ENCODE peak calls at places on chromosomes 3 and 15, in six cellular contexts. One of them, this sample, is unnamed.

GRCh38 chr3:124034809-124035152 is 42.9 kb upstream of the ROPN1 start:
- DNase-seq in SK-N-SH: no peak
- DNase-seq in GM12892: no peak
- DNase-seq in HepG2: no peak
- DNase-seq in GM12878: no peak
- DNase-seq in K562: peak
- DNase-seq in this sample: no peak

GRCh38 chr3:33624756-33625155 is 93.3 kb downstream of the CLASP2 start:
- DNase-seq in SK-N-SH: no peak
- DNase-seq in GM12892: no peak
- DNase-seq in HepG2: no peak
- DNase-seq in GM12878: no peak
- DNase-seq in K562: no peak
- DNase-seq in this sample: no peak

GRCh38 chr15:90343391-90343790 is 8.7 kb upstream of the ZNF774 start:
- DNase-seq in SK-N-SH: no peak
- DNase-seq in GM12892: no peak
- DNase-seq in HepG2: no peak
- DNase-seq in GM12878: no peak
- DNase-seq in K562: no peak
- DNase-seq in this sample: no peak

GRCh38 chr3:94071713-94072284 is 8.9 kb downstream of the NSUN3 start:
- DNase-seq in SK-N-SH: no peak
- DNase-seq in GM12892: no peak
- DNase-seq in HepG2: no peak
- DNase-seq in GM12878: peak
- DNase-seq in K562: no peak
- DNase-seq in this sample: no peak

GRCh38 chr3:46112984-46113383 is 85.7 kb upstream of the XCR1 start:
- DNase-seq in SK-N-SH: no peak
- DNase-seq in GM12892: no peak
- DNase-seq in HepG2: no peak
- DNase-seq in GM12878: no peak
- DNase-seq in K562: no peak
- DNase-seq in this sample: no peak

GRCh38 chr15:49134683-49135341 is 20.6 kb downstream of the COPS2 start:
- DNase-seq in SK-N-SH: no peak
- DNase-seq in GM12892: no peak
- DNase-seq in HepG2: no peak
- DNase-seq in GM12878: no peak
- DNase-seq in K562: no peak
- DNase-seq in this sample: no peak

GRCh38 chr3:186589115-186589514 is 18.6 kb downstream of the DNAJB11 start:
- DNase-seq in SK-N-SH: no peak
- DNase-seq in GM12892: no peak
- DNase-seq in HepG2: peak
- DNase-seq in GM12878: no peak
- DNase-seq in K562: peak
- DNase-seq in this sample: no peak

GRCh38 chr3:79618883-79619282 is 148.9 kb downstream of the ROBO1 start:
- DNase-seq in SK-N-SH: no peak
- DNase-seq in GM12892: no peak
- DNase-seq in HepG2: no peak
- DNase-seq in GM12878: no peak
- DNase-seq in K562: no peak
- DNase-seq in this sample: no peak

GRCh38 chr3:56303508-56303907 is 164.8 kb downstream of the ERC2 start:
- DNase-seq in SK-N-SH: peak
- DNase-seq in GM12892: no peak
- DNase-seq in HepG2: peak
- DNase-seq in GM12878: peak
- DNase-seq in K562: peak
- DNase-seq in this sample: peak

GRCh38 chr3:111785034-111785433 is 74.0 kb upstream of the PHLDB2 start:
- DNase-seq in SK-N-SH: no peak
- DNase-seq in GM12892: no peak
- DNase-seq in HepG2: no peak
- DNase-seq in GM12878: no peak
- DNase-seq in K562: no peak
- DNase-seq in this sample: no peak

GRCh38 chr3:141392018-141392370 is 23.7 kb downstream of the ZBTB38 start:
- DNase-seq in SK-N-SH: no peak
- DNase-seq in GM12892: no peak
- DNase-seq in HepG2: no peak
- DNase-seq in GM12878: no peak
- DNase-seq in K562: no peak
- DNase-seq in this sample: no peak

GRCh38 chr15:80580107-80580506 is 115.0 kb upstream of the ABHD17C start:
- DNase-seq in SK-N-SH: no peak
- DNase-seq in GM12892: no peak
- DNase-seq in HepG2: no peak
- DNase-seq in GM12878: no peak
- DNase-seq in K562: no peak
- DNase-seq in this sample: no peak

GRCh38 chr3:27607370-27607769 is 114.8 kb downstream of the EOMES start:
- DNase-seq in SK-N-SH: no peak
- DNase-seq in GM12892: no peak
- DNase-seq in HepG2: no peak
- DNase-seq in GM12878: no peak
- DNase-seq in K562: no peak
- DNase-seq in this sample: no peak

GRCh38 chr15:51982013-51982769 is 10.6 kb upstream of the LEO1 start:
- DNase-seq in SK-N-SH: peak
- DNase-seq in GM12892: peak
- DNase-seq in HepG2: peak
- DNase-seq in GM12878: peak
- DNase-seq in K562: no peak
- DNase-seq in this sample: peak

GRCh38 chr3:102400766-102401165 is 34.0 kb upstream of the ZPLD1 start:
- DNase-seq in SK-N-SH: no peak
- DNase-seq in GM12892: no peak
- DNase-seq in HepG2: no peak
- DNase-seq in GM12878: no peak
- DNase-seq in K562: no peak
- DNase-seq in this sample: no peak

GRCh38 chr3:37526511-37526910 is 335.2 kb upstream of the CTDSPL start:
- DNase-seq in SK-N-SH: no peak
- DNase-seq in GM12892: no peak
- DNase-seq in HepG2: no peak
- DNase-seq in GM12878: no peak
- DNase-seq in K562: no peak
- DNase-seq in this sample: no peak

GRCh38 chr3:54122046-54122801 is at the start of gene CACNA2D3:
- DNase-seq in SK-N-SH: peak
- DNase-seq in GM12892: no peak
- DNase-seq in HepG2: no peak
- DNase-seq in GM12878: no peak
- DNase-seq in K562: no peak
- DNase-seq in this sample: peak

GRCh38 chr3:15315003-15315402 is 17.4 kb downstream of the SH3BP5 start:
- DNase-seq in SK-N-SH: no peak
- DNase-seq in GM12892: no peak
- DNase-seq in HepG2: no peak
- DNase-seq in GM12878: no peak
- DNase-seq in K562: no peak
- DNase-seq in this sample: no peak

GRCh38 chr3:5294360-5294759 is 106.9 kb downstream of the EDEM1 start:
- DNase-seq in SK-N-SH: no peak
- DNase-seq in GM12892: no peak
- DNase-seq in HepG2: no peak
- DNase-seq in GM12878: no peak
- DNase-seq in K562: no peak
- DNase-seq in this sample: no peak

GRCh38 chr3:12638105-12638504 is 25.8 kb downstream of the RAF1 start:
- DNase-seq in SK-N-SH: no peak
- DNase-seq in GM12892: no peak
- DNase-seq in HepG2: no peak
- DNase-seq in GM12878: no peak
- DNase-seq in K562: no peak
- DNase-seq in this sample: no peak

GRCh38 chr3:12643010-12643380 is 20.9 kb downstream of the RAF1 start:
- DNase-seq in SK-N-SH: no peak
- DNase-seq in GM12892: no peak
- DNase-seq in HepG2: no peak
- DNase-seq in GM12878: no peak
- DNase-seq in K562: no peak
- DNase-seq in this sample: no peak

GRCh38 chr3:12644297-12644937 is 19.5 kb downstream of the RAF1 start:
- DNase-seq in SK-N-SH: no peak
- DNase-seq in GM12892: no peak
- DNase-seq in HepG2: no peak
- DNase-seq in GM12878: no peak
- DNase-seq in K562: no peak
- DNase-seq in this sample: no peak

GRCh38 chr3:12648384-12648959 is 15.4 kb downstream of the RAF1 start:
- DNase-seq in SK-N-SH: no peak
- DNase-seq in GM12892: no peak
- DNase-seq in HepG2: no peak
- DNase-seq in GM12878: peak
- DNase-seq in K562: no peak
- DNase-seq in this sample: no peak

GRCh38 chr3:12643724-12644123 is 20.2 kb downstream of the RAF1 start:
- DNase-seq in SK-N-SH: no peak
- DNase-seq in GM12892: no peak
- DNase-seq in HepG2: no peak
- DNase-seq in GM12878: no peak
- DNase-seq in K562: no peak
- DNase-seq in this sample: no peak
- TF ChIP-seq TAF1 in SK-N-SH: no peak
- TF ChIP-seq TAF1 in GM12892: no peak
- TF ChIP-seq TAF1 in HepG2: no peak
- TF ChIP-seq TAF1 in GM12878: no peak
- TF ChIP-seq TAF1 in K562: no peak
- TF ChIP-seq TAF1 in this sample: no peak

GRCh38 chr3:197472151-197472550 is 83.6 kb downstream of the BDH1 start:
- DNase-seq in SK-N-SH: no peak
- DNase-seq in GM12892: no peak
- DNase-seq in HepG2: peak
- DNase-seq in GM12878: no peak
- DNase-seq in K562: no peak
- DNase-seq in this sample: no peak
- TF ChIP-seq TAF1 in SK-N-SH: no peak
- TF ChIP-seq TAF1 in GM12892: no peak
- TF ChIP-seq TAF1 in HepG2: no peak
- TF ChIP-seq TAF1 in GM12878: no peak
- TF ChIP-seq TAF1 in K562: no peak
- TF ChIP-seq TAF1 in this sample: no peak

GRCh38 chr15:56047354-56047753 is 53.9 kb upstream of the NEDD4 start:
- DNase-seq in SK-N-SH: no peak
- DNase-seq in GM12892: no peak
- DNase-seq in HepG2: no peak
- DNase-seq in GM12878: no peak
- DNase-seq in K562: no peak
- DNase-seq in this sample: no peak
- TF ChIP-seq TAF1 in SK-N-SH: no peak
- TF ChIP-seq TAF1 in GM12892: no peak
- TF ChIP-seq TAF1 in HepG2: no peak
- TF ChIP-seq TAF1 in GM12878: no peak
- TF ChIP-seq TAF1 in K562: no peak
- TF ChIP-seq TAF1 in this sample: no peak

DNA sequence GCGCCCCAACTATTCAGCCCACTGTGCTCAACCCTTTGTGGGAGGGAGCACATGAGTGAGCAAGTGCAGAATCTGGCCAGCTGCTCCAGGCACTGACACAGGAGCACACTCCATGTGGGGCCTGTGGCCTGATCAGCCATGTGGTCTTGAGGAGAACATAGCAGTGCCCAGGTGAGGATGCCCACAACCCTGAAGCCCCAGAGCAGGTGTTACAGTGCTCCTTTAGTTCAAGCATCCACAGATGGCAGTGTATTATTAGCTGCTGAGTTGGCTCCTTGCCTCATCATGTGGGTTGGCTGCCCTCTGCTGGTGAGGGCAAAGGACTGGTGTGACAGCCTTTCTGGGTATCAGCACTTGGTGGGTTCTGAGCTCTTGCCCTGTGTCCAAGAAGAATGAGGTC is 1588.2 kb downstream of the SI start:
- DNase-seq in SK-N-SH: no peak
- DNase-seq in GM12892: no peak
- DNase-seq in HepG2: peak
- DNase-seq in GM12878: no peak
- DNase-seq in K562: peak
- DNase-seq in this sample: peak
- TF ChIP-seq TAF1 in SK-N-SH: no peak
- TF ChIP-seq TAF1 in GM12892: no peak
- TF ChIP-seq TAF1 in HepG2: no peak
- TF ChIP-seq TAF1 in GM12878: no peak
- TF ChIP-seq TAF1 in K562: no peak
- TF ChIP-seq TAF1 in this sample: no peak

DNA sequence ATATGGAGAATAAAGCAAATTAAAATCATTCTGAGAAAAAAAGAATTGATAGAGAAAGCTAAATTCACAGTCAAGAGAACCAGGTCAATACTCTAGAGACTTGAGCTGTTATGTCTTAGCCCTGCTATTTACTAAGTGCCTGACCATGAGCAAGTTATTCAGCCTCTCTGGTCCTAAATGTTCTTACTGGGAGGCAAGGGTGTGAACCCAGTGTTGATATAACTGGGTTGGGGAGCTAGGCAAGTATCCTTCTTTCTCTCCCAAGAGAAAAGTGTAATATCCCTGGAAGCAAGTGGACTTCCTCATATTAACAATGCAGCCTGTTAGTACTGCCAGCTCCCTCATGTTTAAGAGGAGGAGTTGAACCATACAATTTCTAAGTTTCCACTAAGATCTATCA is 488.9 kb upstream of the RASGRP1 start:
- DNase-seq in SK-N-SH: no peak
- DNase-seq in GM12892: no peak
- DNase-seq in HepG2: no peak
- DNase-seq in GM12878: no peak
- DNase-seq in K562: no peak
- DNase-seq in this sample: no peak
- TF ChIP-seq TAF1 in SK-N-SH: no peak
- TF ChIP-seq TAF1 in GM12892: no peak
- TF ChIP-seq TAF1 in HepG2: no peak
- TF ChIP-seq TAF1 in GM12878: no peak
- TF ChIP-seq TAF1 in K562: no peak
- TF ChIP-seq TAF1 in this sample: no peak

This sample was measured in GM12891.